ENCODE peak calls at places on chromosome 13, in five cellular contexts. Z is HL-60, O is endodermal cell, I is skeletal muscle cell, U is SW 1271. M is an unnamed sample.
A peak's percentile ranks its signal among the peaks of the same experiment; 100 is the strongest.

GRCh38 chr13:101945435-101945834 is 456.4 kb downstream of the FGF14 start:
- DNase-seq in O (peak; percentile 68), U (no peak), I (no peak), Z (no peak), M (no peak)

GRCh38 chr13:22061371-22061805 is 390.5 kb downstream of the FGF9 start:
- DNase-seq in U (no peak), I (no peak), O (peak; percentile 71), Z (no peak), M (peak; percentile 82)

GRCh38 chr13:96810104-96810503 is 184.2 kb downstream of the OXGR1 start:
- DNase-seq in I (no peak), Z (no peak), U (no peak), O (no peak), M (no peak)

GRCh38 chr13:51849145-51850101 is 4.4 kb upstream of the TMEM272 start:
- DNase-seq in Z (peak; percentile 29), I (peak; percentile 15), O (peak; percentile 95), U (no peak), M (no peak)

GRCh38 chr13:79491715-79492114 is 10.8 kb downstream of the NDFIP2 start:
- DNase-seq in I (peak; percentile 31), O (no peak), U (no peak), Z (no peak), M (no peak)

GRCh38 chr13:27001705-27002104 is 169.9 kb downstream of the USP12 start:
- DNase-seq in U (no peak), I (no peak), Z (no peak), O (no peak), M (no peak)

GRCh38 chr13:41006296-41006695 is 12.8 kb downstream of the ELF1 start:
- DNase-seq in I (no peak), O (no peak), U (no peak), Z (no peak), M (no peak)

GRCh38 chr13:32381539-32381938 is 46.4 kb downstream of the N4BP2L1 start:
- DNase-seq in O (peak; percentile 73), Z (no peak), U (no peak), I (peak; percentile 3), M (no peak)

GRCh38 chr13:79128158-79128557 is 277.9 kb downstream of the RBM26 start:
- DNase-seq in O (no peak), I (peak; percentile 76), Z (peak; percentile 66), U (peak; percentile 50), M (no peak)

GRCh38 chr13:37640499-37640898 is 41.9 kb upstream of the POSTN start:
- DNase-seq in Z (no peak), O (no peak), U (peak; percentile 55), I (no peak), M (no peak)

GRCh38 chr13:21458457-21458815 is 667 bp downstream of the ZDHHC20 start:
- DNase-seq in U (no peak), Z (peak; percentile 37), I (no peak), O (peak; percentile 87), M (peak; percentile 35)

GRCh38 chr13:40318366-40318765 is 348.1 kb downstream of the FOXO1 start:
- DNase-seq in O (no peak), I (no peak), Z (no peak), U (no peak), M (no peak)